ENCODE peak calls at places on chromosomes 13 and 19, in eight cellular contexts. H, Y, D, E, J, L, K and B are unnamed samples.

GRCh38 chr19:40716031-40716654 is 543 bp downstream of the COQ8B start:
- DNase-seq in E (no peak), J (no peak), Y (peak), L (peak), K (no peak), H (no peak), D (no peak), B (no peak)

GRCh38 chr19:13727798-13728197 is 36.5 kb upstream of the MRI1 start:
- DNase-seq in Y (no peak), D (no peak), L (no peak), K (peak), H (no peak), E (no peak), J (no peak), B (no peak)

GRCh38 chr13:69496951-69497350 is 610.7 kb upstream of the ATXN8OS start:
- DNase-seq in K (no peak), E (no peak), D (no peak), Y (no peak), J (no peak), L (no peak), H (no peak), B (no peak)

GRCh38 chr19:40443930-40444180 is 280 bp downstream of the SERTAD3 start:
- DNase-seq in E (no peak), J (no peak), H (no peak), Y (no peak), L (no peak), K (no peak), D (no peak), B (peak)

GRCh38 chr19:46975918-46976782 is 43.5 kb upstream of the NPAS1 start:
- DNase-seq in J (peak), E (no peak), Y (peak), D (peak), K (peak), L (no peak), H (peak), B (no peak)

GRCh38 chr19:19319725-19320361 is 466 bp downstream of the SUGP1 start:
- DNase-seq in D (no peak), J (no peak), K (no peak), Y (no peak), L (no peak), H (peak), E (no peak), B (no peak)

GRCh38 chr19:27794444-27795042 is 1418.4 kb downstream of the UQCRFS1 start:
- DNase-seq in D (peak), H (no peak), Y (no peak), J (peak), E (no peak), L (no peak), K (peak), B (no peak)

GRCh38 chr13:111204438-111205177 is 89.5 kb downstream of the ARHGEF7 start:
- DNase-seq in H (no peak), E (no peak), Y (no peak), L (no peak), J (peak), K (no peak), D (peak), B (no peak)

GRCh38 chr13:27309967-27310598 is 39.5 kb downstream of the RASL11A start:
- DNase-seq in D (peak), Y (peak), J (no peak), K (no peak), H (peak), L (no peak), E (no peak), B (no peak)